ENCODE peak calls at places on chromosomes 12 and 14, in seven cellular contexts. N is gastrocnemius medialis, J is AG09309, M is MM.1S, U is stomach, D is WTC11, I is heart left ventricle. H is an unnamed sample.
A peak's percentile ranks its signal among the peaks of the same experiment; 100 is the strongest.

GRCh38 chr12:5073838-5074237 is 30.2 kb downstream of the KCNA5 start:
- DNase-seq in U (no peak), M (no peak), J (no peak), N (no peak), D (peak; percentile 56), I (no peak), H (no peak)

GRCh38 chr14:64682173-64682710 is 22.0 kb upstream of the PLEKHG3 start:
- DNase-seq in J (peak; percentile 48), D (peak; percentile 40), I (peak; percentile 78), N (peak; percentile 33), M (no peak), U (peak; percentile 81), H (no peak)

GRCh38 chr12:5206401-5207175 is 162.9 kb downstream of the KCNA5 start:
- DNase-seq in D (no peak), I (no peak), M (no peak), N (no peak), U (no peak), J (no peak), H (no peak)

GRCh38 chr14:80356413-80356812 is 145.1 kb upstream of the DIO2 start:
- DNase-seq in D (peak; percentile 13), M (no peak), J (no peak), N (no peak), U (no peak), I (no peak), H (no peak)

GRCh38 chr14:69316449-69317391 is 56.8 kb downstream of the GALNT16 start:
- DNase-seq in I (peak; percentile 52), U (no peak), N (peak; percentile 72), D (peak; percentile 1), J (peak; percentile 96), M (no peak), H (no peak)

GRCh38 chr14:69632752-69633151 is 21.4 kb downstream of the SUSD6 start:
- DNase-seq in J (no peak), N (no peak), D (no peak), I (no peak), M (no peak), U (no peak), H (no peak)

GRCh38 chr14:39318574-39318973 is 84.9 kb downstream of the MIA2 start:
- DNase-seq in D (no peak), J (no peak), M (no peak), U (no peak), N (no peak), I (no peak), H (no peak)

GRCh38 chr12:10497602-10498001 is 8.1 kb upstream of the EIF2S3B start:
- DNase-seq in I (no peak), M (no peak), N (no peak), U (no peak), J (no peak), D (no peak), H (no peak)

GRCh38 chr14:75165586-75166391 is 10.6 kb downstream of the TMED10 start:
- DNase-seq in D (no peak), I (no peak), U (no peak), J (no peak), N (no peak), M (no peak), H (peak; percentile 63)

GRCh38 chr14:30770376-30770775 is 104.0 kb upstream of the COCH start:
- DNase-seq in U (no peak), I (no peak), J (no peak), M (no peak), N (no peak), D (no peak), H (no peak)

GRCh38 chr14:30767624-30768023 is 106.7 kb upstream of the COCH start:
- DNase-seq in N (no peak), D (no peak), M (no peak), I (no peak), J (no peak), U (no peak), H (no peak)

GRCh38 chr14:30763891-30764290 is 110.5 kb upstream of the COCH start:
- DNase-seq in M (no peak), D (no peak), N (no peak), U (no peak), J (no peak), I (no peak), H (no peak)

GRCh38 chr14:30771595-30771994 is 102.8 kb upstream of the COCH start:
- DNase-seq in U (no peak), I (no peak), J (no peak), M (no peak), D (no peak), N (no peak), H (no peak)

GRCh38 chr14:30768791-30769190 is 105.6 kb upstream of the COCH start:
- DNase-seq in N (no peak), J (no peak), M (no peak), D (no peak), I (no peak), U (no peak), H (no peak)
- TF ChIP-seq CTCF in N (no peak), J (no peak), M (no peak), D (no peak), I (no peak), U (no peak), H (no peak)

GRCh38 chr12:108457006-108457733 is 57.9 kb upstream of the FICD start:
- DNase-seq in U (no peak), I (no peak), D (no peak), N (no peak), J (peak; percentile 28), M (peak; percentile 65), H (no peak)
- TF ChIP-seq CTCF in U (peak; percentile 36), I (peak; percentile 75), D (peak; percentile 50), N (peak; percentile 30), J (peak; percentile 73), M (peak; percentile 73), H (peak; percentile 68)

GRCh38 chr14:49497267-49497666 is 88.9 kb downstream of the RPS29 start:
- DNase-seq in J (no peak), M (no peak), D (no peak), N (no peak), U (no peak), I (no peak), H (no peak)

GRCh38 chr14:49492151-49492550 is 94.0 kb downstream of the RPS29 start:
- DNase-seq in M (no peak), J (no peak), D (no peak), N (no peak), I (no peak), U (no peak), H (no peak)

GRCh38 chr14:49497725-49498348 is 88.3 kb downstream of the RPS29 start:
- DNase-seq in N (no peak), J (peak; percentile 50), U (no peak), I (no peak), M (peak; percentile 67), D (no peak), H (no peak)
- TF ChIP-seq CTCF in N (peak; percentile 31), J (peak; percentile 77), U (peak; percentile 92), I (peak; percentile 83), M (peak; percentile 68), D (peak; percentile 84), H (peak; percentile 94)

GRCh38 chr12:109946505-109946904 is 46.4 kb downstream of the TCHP start:
- DNase-seq in D (peak; percentile 44), I (no peak), M (no peak), J (no peak), N (no peak), U (no peak), H (no peak)

GRCh38 chr12:109946913-109947312 is 46.8 kb downstream of the TCHP start:
- DNase-seq in N (no peak), I (no peak), D (no peak), M (no peak), U (no peak), J (no peak), H (no peak)

GRCh38 chr12:109944561-109944960 is 44.5 kb downstream of the TCHP start:
- DNase-seq in U (no peak), D (no peak), M (no peak), J (no peak), I (no peak), N (no peak), H (no peak)

GRCh38 chr12:109943811-109944210 is 43.7 kb downstream of the TCHP start:
- DNase-seq in J (no peak), M (no peak), D (no peak), U (no peak), N (no peak), I (no peak), H (no peak)

DNA sequence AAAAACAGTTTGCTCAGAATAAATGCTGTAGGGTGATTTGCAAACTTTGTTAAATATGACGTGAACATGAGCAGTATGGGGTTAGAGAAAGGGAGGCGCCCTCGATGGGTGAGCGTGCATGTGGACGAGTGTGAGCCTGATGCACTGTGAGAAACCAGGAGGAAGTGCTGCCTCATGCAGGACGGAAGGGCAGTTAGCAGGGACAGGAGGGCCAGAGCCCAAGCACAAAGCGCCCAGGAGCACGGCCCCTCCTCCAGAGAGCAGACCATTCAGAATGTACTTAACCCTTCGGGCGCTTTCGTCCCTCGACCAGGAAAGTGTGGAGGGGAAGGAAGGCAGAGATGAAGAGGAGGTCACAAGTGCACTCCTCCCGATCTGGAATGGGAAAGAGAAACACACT is 44.9 kb downstream of the TCHP start:
- DNase-seq in U (no peak), J (no peak), D (peak; percentile 78), N (no peak), I (no peak), M (no peak), H (peak; percentile 73)
- TF ChIP-seq CTCF in U (no peak), J (no peak), D (no peak), N (no peak), I (peak; percentile 28), M (no peak), H (no peak)

GRCh38 chr14:90060312-90060964 is 1.4 kb upstream of the KCNK13 start:
- DNase-seq in J (no peak), M (peak; percentile 9), D (peak; percentile 81), U (peak; percentile 42), N (no peak), I (peak; percentile 77), H (peak; percentile 66)
- TF ChIP-seq CTCF in J (peak; percentile 54), M (peak; percentile 13), D (peak; percentile 47), U (no peak), N (no peak), I (peak; percentile 64), H (peak; percentile 38)